ENCODE peak calls at places on chromosomes 1 and 21, in four cellular contexts. Z, D, Q and R are unnamed samples.

GRCh38 chr1:220810963-220811362 is 24.2 kb downstream of the MTARC1 start:
- DNase-seq in Z (no peak), D (no peak), Q (no peak), R (no peak)

GRCh38 chr1:173388352-173388751 is 88.8 kb upstream of the PRDX6 start:
- DNase-seq in Z (no peak), D (no peak), Q (no peak), R (no peak)

GRCh38 chr1:32771561-32772280 is 45.4 kb downstream of the YARS1 start:
- DNase-seq in Z (no peak), D (no peak), Q (no peak), R (no peak)

GRCh38 chr1:46003315-46003714 is 129.1 kb downstream of the PIK3R3 start:
- DNase-seq in Z (no peak), D (no peak), Q (no peak), R (no peak)

GRCh38 chr1:212013672-212014071 is 21.7 kb downstream of the INTS7 start:
- DNase-seq in Z (peak; percentile 72), D (no peak), Q (no peak), R (no peak)

GRCh38 chr1:206655471-206655882 is 20.1 kb downstream of the DYRK3 start:
- DNase-seq in Z (no peak), D (no peak), Q (no peak), R (no peak)

GRCh38 chr1:212181015-212181891 is 104.0 kb upstream of the PPP2R5A start:
- DNase-seq in Z (no peak), D (no peak), Q (no peak), R (no peak)

GRCh38 chr1:206717237-206717989 is 32.7 kb downstream of the MAPKAPK2 start:
- DNase-seq in Z (no peak), D (no peak), Q (no peak), R (no peak)

GRCh38 chr21:46057111-46057709 is 40.7 kb upstream of the COL6A2 start:
- DNase-seq in Z (no peak), D (no peak), Q (no peak), R (no peak)

GRCh38 chr1:19072285-19072981 is 116.0 kb upstream of the IFFO2 start:
- DNase-seq in Z (no peak), D (no peak), Q (no peak), R (no peak)

GRCh38 chr1:94866178-94866822 is 46.1 kb downstream of the SLC44A3 start:
- DNase-seq in Z (no peak), D (peak; percentile 86), Q (no peak), R (peak; percentile 88)

DNA sequence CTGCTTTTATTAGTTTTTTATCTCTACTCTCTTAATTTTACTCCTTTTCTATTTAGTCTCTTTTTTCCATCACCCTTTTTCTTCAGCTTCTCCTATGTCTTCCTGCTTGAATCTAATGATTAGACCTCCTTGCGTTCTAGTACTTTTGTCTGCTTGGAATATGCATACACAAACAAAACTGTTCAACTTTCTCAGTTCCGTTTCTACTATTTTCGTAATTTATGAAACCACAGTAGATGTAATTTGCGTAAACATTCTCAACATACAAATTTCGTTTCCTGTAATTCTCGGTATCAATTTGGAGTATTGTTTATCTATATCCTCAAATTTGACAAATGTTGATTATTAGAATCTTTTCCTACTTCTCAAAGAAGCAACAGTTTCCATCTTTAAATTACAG is 772.5 kb downstream of the USP25 start:
- DNase-seq in Z (no peak), D (no peak), Q (no peak), R (no peak)
- H3K4me2 ChIP-seq in Z (no peak overlapping the region), D (no peak overlapping the region), Q (no peak overlapping the region), R (no peak overlapping the region)

GRCh38 chr1:15620155-15620545 is 2.9 kb downstream of the DDI2 start:
- DNase-seq in Z (peak; percentile 84), D (peak; percentile 75), Q (no peak), R (no peak)
- H3K4me2 ChIP-seq in Z (peak overlapping the region; percentile 91), D (peak overlapping the region; percentile 47), Q (peak overlapping the region; percentile 10), R (peak overlapping the region; percentile 98)

GRCh38 chr1:230792691-230793462 is 45.7 kb downstream of the CAPN9 start:
- DNase-seq in Z (peak; percentile 50), D (peak; percentile 11), Q (no peak), R (no peak)
- H3K4me2 ChIP-seq in Z (no peak overlapping the region), D (no peak overlapping the region), Q (no peak overlapping the region), R (no peak overlapping the region)

GRCh38 chr1:205535866-205536758 is 31.6 kb downstream of the CDK18 start:
- DNase-seq in Z (no peak), D (no peak), Q (no peak), R (no peak)

GRCh38 chr1:205535096-205535495 is 30.6 kb downstream of the CDK18 start:
- DNase-seq in Z (no peak), D (no peak), Q (no peak), R (no peak)

GRCh38 chr1:205538211-205538840 is 33.9 kb downstream of the CDK18 start:
- DNase-seq in Z (peak; percentile 58), D (peak; percentile 13), Q (no peak), R (peak; percentile 17)

GRCh38 chr1:205536759-205537361 is 32.4 kb downstream of the CDK18 start:
- DNase-seq in Z (peak; percentile 59), D (no peak), Q (no peak), R (no peak)

DNA sequence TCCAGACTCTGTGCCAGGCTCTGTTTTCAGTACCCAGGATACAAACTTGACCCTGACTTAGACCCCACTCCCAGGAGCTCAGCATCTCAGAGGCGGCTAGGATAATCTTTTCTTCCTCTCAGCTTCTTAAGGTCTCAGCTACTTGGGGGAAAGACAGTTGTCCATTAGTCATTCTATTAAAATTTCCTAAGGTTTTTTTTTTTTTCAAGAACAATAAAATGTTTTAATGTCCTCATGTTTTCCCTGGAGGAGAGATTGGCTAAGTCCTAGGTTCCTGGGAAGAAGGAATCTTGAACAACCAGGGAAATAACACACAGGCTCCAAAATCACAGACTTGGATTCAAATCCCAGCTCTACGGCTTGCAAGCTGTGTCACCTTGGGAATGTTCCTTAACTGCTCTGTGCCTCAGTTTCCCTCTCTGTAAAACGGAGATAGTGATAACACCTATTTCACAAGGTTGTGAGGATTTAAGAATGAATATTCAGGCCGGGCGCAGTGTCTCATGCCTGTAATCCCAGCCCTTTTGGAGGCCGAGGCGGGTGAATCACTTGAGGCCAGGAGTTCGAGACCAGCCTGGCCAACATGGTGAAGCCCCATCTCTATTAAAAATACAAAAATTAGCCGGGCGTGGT is 33.0 kb downstream of the CDK18 start:
- DNase-seq in Z (peak; percentile 34), D (no peak), Q (no peak), R (no peak)
- H3K4me2 ChIP-seq in Z (peak overlapping the region; percentile 45), D (no peak overlapping the region), Q (no peak overlapping the region), R (no peak overlapping the region)

GRCh38 chr1:53639996-53640695 is 98.8 kb downstream of the GLIS1 start:
- DNase-seq in Z (no peak), D (no peak), Q (no peak), R (no peak)

GRCh38 chr1:53637726-53638640 is 101.0 kb downstream of the GLIS1 start:
- DNase-seq in Z (no peak), D (no peak), Q (no peak), R (no peak)

GRCh38 chr1:53640696-53641065 is 98.3 kb downstream of the GLIS1 start:
- DNase-seq in Z (no peak), D (no peak), Q (no peak), R (no peak)

GRCh38 chr1:53638641-53639035 is 100.3 kb downstream of the GLIS1 start:
- DNase-seq in Z (no peak), D (no peak), Q (no peak), R (no peak)

DNA sequence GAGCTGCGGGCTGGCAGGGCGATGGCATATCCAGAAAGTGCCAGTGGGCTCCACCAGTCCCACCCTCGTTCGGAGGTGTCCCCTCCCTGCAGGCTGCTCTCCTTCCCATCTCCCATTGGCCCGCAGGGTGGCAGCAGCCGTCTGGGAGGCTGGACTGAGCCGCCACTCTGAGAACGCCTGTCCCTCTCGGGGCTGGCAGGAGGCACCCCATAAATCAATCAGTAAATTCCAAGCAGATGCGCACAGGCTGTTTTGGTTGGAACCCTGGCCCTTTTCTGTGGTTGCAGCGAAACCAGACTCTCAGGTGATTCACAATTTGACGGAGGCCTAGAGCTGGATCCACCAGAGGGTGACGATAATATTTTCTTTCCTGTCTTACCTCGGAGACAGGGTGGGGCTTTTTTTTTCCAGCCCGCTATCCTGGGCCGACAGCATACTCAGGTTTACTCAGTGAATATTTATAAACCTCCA is 99.7 kb downstream of the GLIS1 start:
- DNase-seq in Z (peak; percentile 79), D (peak; percentile 68), Q (peak; percentile 4), R (peak; percentile 79)
- H3K4me2 ChIP-seq in Z (peak overlapping the region; percentile 71), D (no peak overlapping the region), Q (peak overlapping the region; percentile 29), R (peak overlapping the region; percentile 48)